ENCODE peak calls at places on chromosomes 7 and 10, in four cellular contexts. N is GM23338, E is RCC 7860, R is heart left ventricle. L is an unnamed sample.

GRCh38 chr10:72348282-72348681 is 6.4 kb downstream of the DNAJB12 start:
- DNase-seq in N (no peak), E (no peak), R (no peak), L (no peak)

GRCh38 chr10:56844939-56845529 is 484.0 kb upstream of the ZWINT start:
- DNase-seq in N (no peak), E (no peak), R (no peak), L (no peak)

GRCh38 chr7:80681272-80681885 is 42.9 kb downstream of the CD36 start:
- DNase-seq in N (peak), E (no peak), R (no peak), L (no peak)

GRCh38 chr7:129959480-129960332 is 6.9 kb upstream of the UBE2H start:
- DNase-seq in N (no peak), E (no peak), R (no peak), L (no peak)

GRCh38 chr10:33524966-33525365 is 190.5 kb upstream of the NRP1 start:
- DNase-seq in N (no peak), E (no peak), R (no peak), L (no peak)

GRCh38 chr7:99447943-99448342 is 9.2 kb downstream of the CPSF4 start:
- DNase-seq in N (peak), E (no peak), R (no peak), L (no peak)

GRCh38 chr7:99786726-99787300 is 2.8 kb upstream of the CYP3A4 start:
- DNase-seq in N (no peak), E (no peak), R (no peak), L (no peak)

GRCh38 chr10:21495002-21495685 is 30.3 kb downstream of the SKIDA1 start:
- DNase-seq in N (no peak), E (no peak), R (no peak), L (no peak)

GRCh38 chr7:69873512-69873911 is 275.2 kb downstream of the AUTS2 start:
- DNase-seq in N (no peak), E (no peak), R (no peak), L (peak)

GRCh38 chr10:89469517-89469916 is 55.1 kb downstream of the IFIT5 start:
- DNase-seq in N (no peak), E (no peak), R (no peak), L (no peak)

GRCh38 chr7:157824011-157824818 is 487.4 kb downstream of the DNAJB6 start:
- DNase-seq in N (no peak), E (no peak), R (no peak), L (no peak)

GRCh38 chr10:80477813-80478212 is 23.7 kb downstream of the TSPAN14 start:
- DNase-seq in N (no peak), E (peak), R (no peak), L (peak)

GRCh38 chr7:111982133-111982532 is 224.1 kb downstream of the DOCK4 start:
- DNase-seq in N (no peak), E (peak), R (no peak), L (no peak)

GRCh38 chr10:100715101-100715444 is 30.3 kb upstream of the PAX2 start:
- DNase-seq in N (peak), E (no peak), R (no peak), L (no peak)

GRCh38 chr7:3650844-3651243 is 349.8 kb downstream of the SDK1 start:
- DNase-seq in N (no peak), E (no peak), R (no peak), L (no peak)

GRCh38 chr7:82049442-82049841 is 279.6 kb upstream of the HGF start:
- DNase-seq in N (no peak), E (no peak), R (peak), L (no peak)

GRCh38 chr10:71666607-71667373 is 52.8 kb downstream of the C10orf105 start:
- DNase-seq in N (no peak), E (no peak), R (no peak), L (no peak)

GRCh38 chr7:108367946-108368345 is 88.3 kb downstream of the NRCAM start:
- DNase-seq in N (no peak), E (no peak), R (no peak), L (no peak)

GRCh38 chr10:126905776-126906703 is 812 bp downstream of the DOCK1 start:
- DNase-seq in N (peak), E (no peak), R (no peak), L (no peak)

GRCh38 chr10:114272696-114273095 is 33.6 kb downstream of the VWA2 start:
- DNase-seq in N (no peak), E (no peak), R (no peak), L (no peak)

GRCh38 chr7:128833148-128833938 is 3.1 kb downstream of the FLNC start:
- DNase-seq in N (peak), E (peak), R (peak), L (no peak)

GRCh38 chr7:142960955-142961512 is 1.1 kb downstream of the KEL start:
- DNase-seq in N (peak), E (no peak), R (no peak), L (no peak)

GRCh38 chr10:73785721-73786511 is 510 bp downstream of the ZSWIM8 start:
- DNase-seq in N (peak), E (peak), R (peak), L (no peak)

GRCh38 chr7:110373514-110374258 is 717.2 kb upstream of the LRRN3 start:
- DNase-seq in N (no peak), E (peak), R (no peak), L (peak)

GRCh38 chr7:139702313-139702731 is 75.5 kb downstream of the HIPK2 start:
- DNase-seq in N (no peak), E (no peak), R (no peak), L (no peak)

GRCh38 chr7:140484479-140484878 is 5.2 kb upstream of the MKRN1 start:
- DNase-seq in N (no peak), E (no peak), R (no peak), L (no peak)

GRCh38 chr10:71217266-71218045 is 5.1 kb downstream of the UNC5B start:
- DNase-seq in N (peak), E (no peak), R (no peak), L (no peak)

GRCh38 chr7:150341263-150342118 is at the start of gene RARRES2:
- DNase-seq in N (peak), E (peak), R (no peak), L (no peak)

L was measured in epithelial cell of proximal tubule.